ENCODE peak calls at places on chromosomes 12 and 14, in ten cellular contexts. One of them, this sample, is unnamed.

GRCh38 chr14:24368562-24369252 is 723 bp downstream of the NFATC4 start:
- DNase-seq in HCT116: no peak
- DNase-seq in neural progenitor cell: peak
- DNase-seq in choroid plexus epithelial cell: peak
- DNase-seq in GM13976: peak
- DNase-seq in CD4-positive, alpha-beta T cell: peak
- DNase-seq in AG04450: no peak
- DNase-seq in tibial nerve: peak
- DNase-seq in RWPE1: no peak
- DNase-seq in left ventricle myocardium inferior: peak
- DNase-seq in this sample: peak

GRCh38 chr12:23193552-23193951 is 568.6 kb downstream of the ETNK1 start:
- DNase-seq in CD4-positive, alpha-beta T cell: no peak
- DNase-seq in HCT116: no peak
- DNase-seq in GM13976: no peak
- DNase-seq in choroid plexus epithelial cell: no peak
- DNase-seq in RWPE1: no peak
- DNase-seq in tibial nerve: no peak
- DNase-seq in left ventricle myocardium inferior: no peak
- DNase-seq in AG04450: no peak
- DNase-seq in neural progenitor cell: no peak
- DNase-seq in this sample: no peak

GRCh38 chr12:53538209-53538689 is 31.0 kb upstream of the NPFF start:
- DNase-seq in choroid plexus epithelial cell: peak
- DNase-seq in AG04450: no peak
- DNase-seq in left ventricle myocardium inferior: no peak
- DNase-seq in CD4-positive, alpha-beta T cell: no peak
- DNase-seq in neural progenitor cell: no peak
- DNase-seq in HCT116: no peak
- DNase-seq in tibial nerve: peak
- DNase-seq in GM13976: no peak
- DNase-seq in RWPE1: no peak
- DNase-seq in this sample: no peak

GRCh38 chr14:98826618-98827017 is 445.4 kb downstream of the BCL11B start:
- DNase-seq in choroid plexus epithelial cell: no peak
- DNase-seq in CD4-positive, alpha-beta T cell: no peak
- DNase-seq in GM13976: no peak
- DNase-seq in HCT116: no peak
- DNase-seq in RWPE1: no peak
- DNase-seq in neural progenitor cell: no peak
- DNase-seq in left ventricle myocardium inferior: no peak
- DNase-seq in AG04450: no peak
- DNase-seq in tibial nerve: no peak
- DNase-seq in this sample: no peak

GRCh38 chr12:52204095-52204930 is 12.5 kb upstream of the KRT80 start:
- DNase-seq in AG04450: peak
- DNase-seq in GM13976: no peak
- DNase-seq in CD4-positive, alpha-beta T cell: no peak
- DNase-seq in neural progenitor cell: no peak
- DNase-seq in RWPE1: no peak
- DNase-seq in HCT116: no peak
- DNase-seq in choroid plexus epithelial cell: no peak
- DNase-seq in left ventricle myocardium inferior: no peak
- DNase-seq in tibial nerve: no peak
- DNase-seq in this sample: peak

GRCh38 chr14:68840454-68840853 is 47.6 kb upstream of the ZFP36L1 start:
- DNase-seq in AG04450: no peak
- DNase-seq in neural progenitor cell: no peak
- DNase-seq in HCT116: no peak
- DNase-seq in GM13976: no peak
- DNase-seq in left ventricle myocardium inferior: no peak
- DNase-seq in tibial nerve: no peak
- DNase-seq in CD4-positive, alpha-beta T cell: no peak
- DNase-seq in choroid plexus epithelial cell: peak
- DNase-seq in RWPE1: no peak
- DNase-seq in this sample: no peak

GRCh38 chr12:24719293-24719721 is 229.6 kb downstream of the BCAT1 start:
- DNase-seq in RWPE1: peak
- DNase-seq in HCT116: no peak
- DNase-seq in choroid plexus epithelial cell: peak
- DNase-seq in left ventricle myocardium inferior: no peak
- DNase-seq in CD4-positive, alpha-beta T cell: no peak
- DNase-seq in neural progenitor cell: no peak
- DNase-seq in AG04450: no peak
- DNase-seq in tibial nerve: no peak
- DNase-seq in GM13976: no peak
- DNase-seq in this sample: no peak

GRCh38 chr12:95117178-95117599 is 43.8 kb upstream of the NR2C1 start:
- DNase-seq in left ventricle myocardium inferior: no peak
- DNase-seq in AG04450: peak
- DNase-seq in neural progenitor cell: peak
- DNase-seq in CD4-positive, alpha-beta T cell: peak
- DNase-seq in GM13976: peak
- DNase-seq in tibial nerve: peak
- DNase-seq in choroid plexus epithelial cell: peak
- DNase-seq in RWPE1: no peak
- DNase-seq in HCT116: peak
- DNase-seq in this sample: peak

GRCh38 chr12:51265024-51265423 is 5.2 kb downstream of the SMAGP start:
- DNase-seq in neural progenitor cell: no peak
- DNase-seq in HCT116: no peak
- DNase-seq in GM13976: no peak
- DNase-seq in AG04450: no peak
- DNase-seq in tibial nerve: no peak
- DNase-seq in choroid plexus epithelial cell: no peak
- DNase-seq in CD4-positive, alpha-beta T cell: no peak
- DNase-seq in left ventricle myocardium inferior: no peak
- DNase-seq in RWPE1: no peak
- DNase-seq in this sample: no peak

GRCh38 chr12:100493371-100494012 is 19.8 kb downstream of the NR1H4 start:
- DNase-seq in AG04450: no peak
- DNase-seq in HCT116: no peak
- DNase-seq in RWPE1: no peak
- DNase-seq in left ventricle myocardium inferior: no peak
- DNase-seq in neural progenitor cell: no peak
- DNase-seq in choroid plexus epithelial cell: peak
- DNase-seq in GM13976: no peak
- DNase-seq in tibial nerve: no peak
- DNase-seq in CD4-positive, alpha-beta T cell: no peak
- DNase-seq in this sample: no peak

GRCh38 chr12:108571604-108572165 is 9.3 kb downstream of the ISCU start:
- DNase-seq in neural progenitor cell: no peak
- DNase-seq in HCT116: no peak
- DNase-seq in choroid plexus epithelial cell: no peak
- DNase-seq in tibial nerve: no peak
- DNase-seq in left ventricle myocardium inferior: no peak
- DNase-seq in AG04450: no peak
- DNase-seq in CD4-positive, alpha-beta T cell: no peak
- DNase-seq in GM13976: no peak
- DNase-seq in RWPE1: no peak
- DNase-seq in this sample: no peak

GRCh38 chr14:25431211-25432076 is 381.5 kb upstream of the STXBP6 start:
- DNase-seq in choroid plexus epithelial cell: peak
- DNase-seq in neural progenitor cell: peak
- DNase-seq in RWPE1: no peak
- DNase-seq in AG04450: no peak
- DNase-seq in HCT116: no peak
- DNase-seq in CD4-positive, alpha-beta T cell: no peak
- DNase-seq in GM13976: no peak
- DNase-seq in left ventricle myocardium inferior: no peak
- DNase-seq in tibial nerve: peak
- DNase-seq in this sample: peak

GRCh38 chr12:68746572-68747180 is 700 bp downstream of the SLC35E3 start:
- DNase-seq in neural progenitor cell: peak
- DNase-seq in HCT116: no peak
- DNase-seq in GM13976: peak
- DNase-seq in CD4-positive, alpha-beta T cell: peak
- DNase-seq in AG04450: peak
- DNase-seq in RWPE1: peak
- DNase-seq in tibial nerve: peak
- DNase-seq in choroid plexus epithelial cell: peak
- DNase-seq in left ventricle myocardium inferior: peak
- DNase-seq in this sample: peak

GRCh38 chr12:52167578-52167977 is 24.2 kb downstream of the KRT80 start:
- DNase-seq in AG04450: no peak
- DNase-seq in HCT116: no peak
- DNase-seq in RWPE1: no peak
- DNase-seq in GM13976: no peak
- DNase-seq in tibial nerve: no peak
- DNase-seq in left ventricle myocardium inferior: no peak
- DNase-seq in choroid plexus epithelial cell: no peak
- DNase-seq in neural progenitor cell: no peak
- DNase-seq in CD4-positive, alpha-beta T cell: no peak
- DNase-seq in this sample: no peak

GRCh38 chr14:66025779-66026178 is 460.4 kb upstream of the CCDC196 start:
- DNase-seq in RWPE1: no peak
- DNase-seq in choroid plexus epithelial cell: no peak
- DNase-seq in left ventricle myocardium inferior: no peak
- DNase-seq in CD4-positive, alpha-beta T cell: no peak
- DNase-seq in HCT116: no peak
- DNase-seq in GM13976: no peak
- DNase-seq in neural progenitor cell: no peak
- DNase-seq in AG04450: no peak
- DNase-seq in tibial nerve: no peak
- DNase-seq in this sample: no peak

GRCh38 chr14:95336192-95336760 is 16.6 kb upstream of the CLMN start:
- DNase-seq in neural progenitor cell: no peak
- DNase-seq in CD4-positive, alpha-beta T cell: no peak
- DNase-seq in GM13976: no peak
- DNase-seq in RWPE1: no peak
- DNase-seq in choroid plexus epithelial cell: no peak
- DNase-seq in AG04450: no peak
- DNase-seq in left ventricle myocardium inferior: no peak
- DNase-seq in HCT116: no peak
- DNase-seq in tibial nerve: no peak
- DNase-seq in this sample: no peak

GRCh38 chr14:21825147-21825743 is 151.6 kb upstream of the OR4E1 start:
- DNase-seq in tibial nerve: no peak
- DNase-seq in CD4-positive, alpha-beta T cell: peak
- DNase-seq in RWPE1: peak
- DNase-seq in left ventricle myocardium inferior: no peak
- DNase-seq in AG04450: no peak
- DNase-seq in neural progenitor cell: peak
- DNase-seq in choroid plexus epithelial cell: peak
- DNase-seq in GM13976: peak
- DNase-seq in HCT116: peak
- DNase-seq in this sample: peak
- TF ChIP-seq CTCF in tibial nerve: no peak
- TF ChIP-seq CTCF in CD4-positive, alpha-beta T cell: peak
- TF ChIP-seq CTCF in RWPE1: peak
- TF ChIP-seq CTCF in left ventricle myocardium inferior: peak
- TF ChIP-seq CTCF in AG04450: peak
- TF ChIP-seq CTCF in neural progenitor cell: peak
- TF ChIP-seq CTCF in choroid plexus epithelial cell: peak
- TF ChIP-seq CTCF in GM13976: peak
- TF ChIP-seq CTCF in HCT116: peak
- TF ChIP-seq CTCF in this sample: peak

DNA sequence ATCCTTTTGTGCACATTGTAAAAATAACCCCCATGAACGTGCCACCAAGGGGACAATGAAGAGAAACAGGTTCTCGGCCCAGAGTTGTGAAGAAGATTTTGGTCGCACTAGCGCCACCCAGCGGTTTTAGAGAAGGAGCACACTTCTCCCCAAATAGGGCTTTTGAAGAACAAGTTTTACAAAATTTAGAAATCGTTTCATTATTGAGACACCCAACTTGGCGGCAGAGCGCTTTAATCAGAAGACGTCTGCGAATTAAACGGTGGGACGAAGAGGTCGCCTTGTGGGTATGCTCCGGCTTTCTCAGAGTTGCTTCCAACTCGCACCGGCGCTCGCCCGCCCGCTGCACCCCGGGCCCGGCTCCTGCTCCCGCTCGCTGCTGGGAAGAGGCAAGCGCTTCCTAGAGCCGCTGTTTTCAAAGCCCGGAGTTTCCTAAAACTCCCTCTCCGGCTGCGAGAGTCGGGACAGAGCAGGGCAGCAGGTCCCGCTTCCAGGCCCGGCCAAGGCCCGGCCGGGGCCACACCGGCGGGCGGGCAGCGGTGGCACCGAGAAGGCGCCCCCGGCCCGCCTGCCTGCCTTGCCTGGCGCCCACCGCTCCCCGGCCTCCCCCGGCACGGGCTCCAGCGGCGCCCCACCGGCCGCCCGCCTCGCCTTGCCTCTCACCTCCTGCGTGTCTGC is 672 bp downstream of the FOXA1 start:
- DNase-seq in choroid plexus epithelial cell: peak
- DNase-seq in RWPE1: peak
- DNase-seq in neural progenitor cell: peak
- DNase-seq in CD4-positive, alpha-beta T cell: no peak
- DNase-seq in GM13976: no peak
- DNase-seq in AG04450: peak
- DNase-seq in tibial nerve: peak
- DNase-seq in HCT116: peak
- DNase-seq in left ventricle myocardium inferior: no peak
- DNase-seq in this sample: peak
- TF ChIP-seq CTCF in choroid plexus epithelial cell: peak
- TF ChIP-seq CTCF in RWPE1: peak
- TF ChIP-seq CTCF in neural progenitor cell: peak
- TF ChIP-seq CTCF in CD4-positive, alpha-beta T cell: no peak
- TF ChIP-seq CTCF in GM13976: peak
- TF ChIP-seq CTCF in AG04450: peak
- TF ChIP-seq CTCF in tibial nerve: no peak
- TF ChIP-seq CTCF in HCT116: peak
- TF ChIP-seq CTCF in left ventricle myocardium inferior: peak
- TF ChIP-seq CTCF in this sample: peak

DNA sequence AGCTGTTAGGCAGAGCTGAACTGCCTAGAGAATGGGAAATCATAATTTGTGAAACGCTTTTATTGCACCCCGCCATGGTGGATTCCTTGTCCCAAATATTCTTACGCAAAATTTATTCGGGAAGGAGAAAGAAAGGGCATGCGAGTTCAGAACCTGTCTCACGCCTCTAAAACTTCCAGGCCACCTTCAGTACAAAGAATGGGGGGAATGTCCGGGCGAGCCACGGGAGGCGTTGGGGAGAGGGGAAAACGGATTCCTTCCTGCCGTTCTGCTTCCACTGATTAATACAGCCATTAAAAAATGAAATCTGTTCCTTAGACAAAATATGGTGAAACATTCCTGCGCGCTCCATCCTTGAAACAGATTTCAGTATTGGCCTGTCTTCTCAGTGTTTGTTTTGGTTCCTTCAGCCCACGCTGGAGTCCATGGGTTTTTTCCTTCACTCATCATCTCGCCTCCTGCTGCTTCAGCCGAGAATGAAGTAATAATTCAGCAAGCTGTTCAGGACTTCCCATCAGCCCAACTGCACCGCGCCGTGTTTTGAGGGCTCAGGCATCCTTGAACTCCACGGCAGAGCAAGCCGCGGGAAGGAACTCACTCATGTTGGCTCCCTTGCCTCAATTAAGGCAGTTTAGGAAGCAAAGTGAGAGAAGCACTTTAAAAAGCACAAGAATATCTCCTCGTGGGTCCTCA is 47.7 kb upstream of the CDKN3 start:
- DNase-seq in RWPE1: no peak
- DNase-seq in neural progenitor cell: no peak
- DNase-seq in left ventricle myocardium inferior: peak
- DNase-seq in CD4-positive, alpha-beta T cell: no peak
- DNase-seq in AG04450: no peak
- DNase-seq in GM13976: no peak
- DNase-seq in choroid plexus epithelial cell: peak
- DNase-seq in tibial nerve: no peak
- DNase-seq in HCT116: no peak
- DNase-seq in this sample: no peak
- TF ChIP-seq CTCF in RWPE1: no peak
- TF ChIP-seq CTCF in neural progenitor cell: no peak
- TF ChIP-seq CTCF in left ventricle myocardium inferior: no peak
- TF ChIP-seq CTCF in CD4-positive, alpha-beta T cell: no peak
- TF ChIP-seq CTCF in AG04450: no peak
- TF ChIP-seq CTCF in GM13976: no peak
- TF ChIP-seq CTCF in choroid plexus epithelial cell: peak
- TF ChIP-seq CTCF in tibial nerve: no peak
- TF ChIP-seq CTCF in HCT116: no peak
- TF ChIP-seq CTCF in this sample: no peak

GRCh38 chr12:42024495-42024830 is 120.2 kb downstream of the GXYLT1 start:
- DNase-seq in GM13976: no peak
- DNase-seq in AG04450: no peak
- DNase-seq in choroid plexus epithelial cell: no peak
- DNase-seq in HCT116: no peak
- DNase-seq in left ventricle myocardium inferior: no peak
- DNase-seq in tibial nerve: no peak
- DNase-seq in RWPE1: no peak
- DNase-seq in neural progenitor cell: no peak
- DNase-seq in CD4-positive, alpha-beta T cell: no peak
- DNase-seq in this sample: no peak
- TF ChIP-seq CTCF in GM13976: no peak
- TF ChIP-seq CTCF in AG04450: no peak
- TF ChIP-seq CTCF in choroid plexus epithelial cell: no peak
- TF ChIP-seq CTCF in HCT116: no peak
- TF ChIP-seq CTCF in left ventricle myocardium inferior: peak
- TF ChIP-seq CTCF in tibial nerve: no peak
- TF ChIP-seq CTCF in RWPE1: peak
- TF ChIP-seq CTCF in neural progenitor cell: no peak
- TF ChIP-seq CTCF in CD4-positive, alpha-beta T cell: peak
- TF ChIP-seq CTCF in this sample: peak

This sample was measured in glutamatergic neuron.